ENCODE peak calls at places on chromosomes 12 and 14, in five cellular contexts. O is lung, P is astrocyte of the spinal cord, C is GM23248, A is glutamatergic neuron. D is an unnamed sample.

GRCh38 chr12:92055877-92056276 is 89.8 kb downstream of the BTG1 start:
- DNase-seq in O (no peak), P (no peak), C (no peak), A (no peak), D (peak)

GRCh38 chr14:94593749-94594431 is 12.7 kb downstream of the SERPINA5 start:
- DNase-seq in O (no peak), P (no peak), C (no peak), A (no peak), D (no peak)

GRCh38 chr14:45990252-45990651 is 661.3 kb downstream of the RPL10L start:
- DNase-seq in O (no peak), P (no peak), C (no peak), A (no peak), D (no peak)

GRCh38 chr12:52020539-52021336 is 14.0 kb downstream of the TAMALIN start:
- DNase-seq in O (no peak), P (peak), C (peak), A (peak), D (peak)

GRCh38 chr12:111887916-111888745 is 46.1 kb downstream of the MAPKAPK5 start:
- DNase-seq in O (no peak), P (no peak), C (no peak), A (peak), D (no peak)

GRCh38 chr14:75418779-75419768 is 8.7 kb upstream of the JDP2 start:
- DNase-seq in O (no peak), P (no peak), C (no peak), A (no peak), D (peak)

GRCh38 chr14:71236430-71236829 is 329.2 kb downstream of the PCNX1 start:
- DNase-seq in O (no peak), P (no peak), C (no peak), A (no peak), D (no peak)

GRCh38 chr12:30652034-30652696 is 43.5 kb downstream of the IPO8 start:
- DNase-seq in O (no peak), P (no peak), C (no peak), A (no peak), D (no peak)

GRCh38 chr14:96001866-96002510 is 37.2 kb upstream of the C14orf132 start:
- DNase-seq in O (no peak), P (peak), C (peak), A (peak), D (no peak)

GRCh38 chr14:59018978-59019377 is 169.5 kb upstream of the DAAM1 start:
- DNase-seq in O (no peak), P (no peak), C (no peak), A (no peak), D (no peak)

GRCh38 chr12:126233625-126234024 is 1168.4 kb downstream of the AACS start:
- DNase-seq in O (no peak), P (no peak), C (no peak), A (no peak), D (no peak)

GRCh38 chr12:106255493-106255892 is 7.7 kb upstream of the CKAP4 start:
- DNase-seq in O (no peak), P (no peak), C (no peak), A (no peak), D (no peak)

GRCh38 chr12:55966408-55967281 is at the start of gene CDK2:
- DNase-seq in O (peak), P (peak), C (peak), A (peak), D (peak)

GRCh38 chr12:115407036-115407435 is 723.1 kb upstream of the TBX3 start:
- DNase-seq in O (no peak), P (no peak), C (no peak), A (no peak), D (no peak)